ENCODE peak calls at places on chromosomes 6 and 20, in six cellular contexts. D is kidney, I is stomach, N is AG10803, F is fibroblast of pulmonary artery, W is H7. V is an unnamed sample.

GRCh38 chr20:50397058-50397457 is 113.1 kb upstream of the PTPN1 start:
- DNase-seq in W (no peak), D (no peak), F (no peak), N (no peak), I (no peak), V (no peak)

GRCh38 chr6:107185570-107185969 is 70.3 kb upstream of the BEND3 start:
- DNase-seq in F (peak; percentile 50), D (no peak), I (no peak), N (no peak), W (peak; percentile 50), V (no peak)

GRCh38 chr6:43113431-43114260 is 37.5 kb downstream of the PTK7 start:
- DNase-seq in W (peak; percentile 56), N (no peak), D (peak; percentile 70), I (no peak), F (no peak), V (no peak)

GRCh38 chr20:7627734-7628663 is 312.3 kb downstream of the HAO1 start:
- DNase-seq in F (peak; percentile 86), N (peak; percentile 62), W (no peak), I (no peak), D (no peak), V (no peak)

GRCh38 chr6:2871102-2871501 is 29.4 kb upstream of the SERPINB1 start:
- DNase-seq in F (peak; percentile 20), W (no peak), D (no peak), N (no peak), I (no peak), V (no peak)

GRCh38 chr6:10409766-10410209 is 5.1 kb downstream of the TFAP2A start:
- DNase-seq in N (no peak), W (peak; percentile 68), D (no peak), F (no peak), I (no peak), V (no peak)

GRCh38 chr6:46583081-46583480 is 69.5 kb downstream of the CYP39A1 start:
- DNase-seq in F (no peak), N (no peak), I (no peak), D (no peak), W (no peak), V (no peak)

GRCh38 chr6:128370072-128370471 is 150.3 kb downstream of the PTPRK start:
- DNase-seq in N (peak; percentile 56), D (no peak), F (peak; percentile 56), W (no peak), I (no peak), V (no peak)

GRCh38 chr20:19806806-19807691 is 49.0 kb downstream of the RIN2 start:
- DNase-seq in D (no peak), N (peak; percentile 44), F (peak; percentile 72), I (no peak), W (no peak), V (no peak)

GRCh38 chr20:10972219-10972860 is 298.5 kb upstream of the JAG1 start:
- DNase-seq in N (no peak), W (no peak), F (no peak), D (no peak), I (no peak), V (no peak)

GRCh38 chr6:43402819-43403218 is 24.5 kb upstream of the ABCC10 start:
- DNase-seq in I (no peak), F (no peak), W (no peak), D (no peak), N (no peak), V (no peak)

GRCh38 chr20:57384953-57385761 is 6.0 kb upstream of the RBM38 start:
- DNase-seq in F (no peak), D (peak; percentile 58), I (no peak), N (no peak), W (peak; percentile 13), V (no peak)

GRCh38 chr6:23659125-23659524 is 466.9 kb upstream of the NRSN1 start:
- DNase-seq in N (no peak), D (no peak), W (peak; percentile 30), I (no peak), F (peak; percentile 28), V (no peak)

GRCh38 chr6:170229851-170230519 is 60.9 kb downstream of the DLL1 start:
- DNase-seq in W (no peak), F (no peak), I (no peak), N (no peak), D (peak; percentile 51), V (no peak)

GRCh38 chr6:169976301-169977081 is 225.1 kb downstream of the ERMARD start:
- DNase-seq in F (no peak), N (no peak), D (peak; percentile 57), I (no peak), W (no peak), V (no peak)

GRCh38 chr6:117441824-117442264 is 16.1 kb upstream of the ROS1 start:
- DNase-seq in N (peak; percentile 87), F (peak; percentile 92), D (no peak), I (no peak), W (no peak), V (no peak)

GRCh38 chr6:133553652-133554051 is 312.5 kb downstream of the EYA4 start:
- DNase-seq in N (peak; percentile 66), F (peak; percentile 84), D (no peak), I (peak; percentile 54), W (peak; percentile 27), V (no peak)

GRCh38 chr20:4244700-4245485 is 229.5 kb upstream of the RNF24 start:
- DNase-seq in D (no peak), W (no peak), F (peak; percentile 39), I (peak; percentile 47), N (no peak), V (no peak)

GRCh38 chr6:149859368-149859767 is 4.8 kb downstream of the LRP11 start:
- DNase-seq in F (peak; percentile 84), W (no peak), N (no peak), I (no peak), D (no peak), V (no peak)

GRCh38 chr20:641516-641913 is 11.5 kb downstream of the SRXN1 start:
- DNase-seq in W (peak; percentile 83), N (no peak), F (no peak), I (no peak), D (no peak), V (no peak)

GRCh38 chr6:55794136-55794812 is 81.1 kb downstream of the BMP5 start:
- DNase-seq in N (peak; percentile 28), D (no peak), W (no peak), F (peak; percentile 45), I (no peak), V (no peak)

GRCh38 chr6:89895273-89895874 is 1.1 kb downstream of the GJA10 start:
- DNase-seq in N (peak; percentile 34), W (peak; percentile 69), I (no peak), D (no peak), F (peak; percentile 77), V (no peak)

GRCh38 chr6:45543298-45544235 is 165.8 kb upstream of the SUPT3H start:
- DNase-seq in D (no peak), W (no peak), I (no peak), N (peak; percentile 54), F (peak; percentile 69), V (no peak)

GRCh38 chr6:33144373-33144772 is 47.9 kb downstream of the COL11A2 start:
- DNase-seq in D (no peak), N (no peak), I (no peak), F (no peak), W (no peak), V (no peak)

GRCh38 chr6:87881342-87881895 is 166.2 kb upstream of the SPACA1 start:
- DNase-seq in D (no peak), I (no peak), W (no peak), F (no peak), N (no peak), V (no peak)

GRCh38 chr6:14567031-14567430 is 449.5 kb downstream of the CD83 start:
- DNase-seq in F (no peak), W (no peak), N (no peak), I (no peak), D (no peak), V (no peak)

DNA sequence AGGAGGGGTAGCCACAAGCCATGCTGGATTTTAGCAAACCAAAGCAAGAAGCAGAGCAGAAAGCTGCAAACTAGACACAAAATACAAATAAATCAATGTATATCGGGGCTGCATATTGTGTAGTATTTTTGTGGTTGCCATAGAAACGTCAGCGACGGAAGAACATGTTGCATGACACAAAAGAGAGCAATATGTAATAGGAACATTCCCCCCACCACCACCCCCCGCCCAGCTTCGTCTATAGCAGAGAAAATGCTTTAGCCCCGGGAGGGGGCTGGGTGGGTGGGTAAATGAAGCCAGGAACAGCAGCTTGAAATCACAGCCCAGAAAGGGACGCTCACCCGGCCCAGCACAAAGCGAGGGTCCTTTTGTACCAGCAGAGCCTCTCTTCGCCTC is 507 bp downstream of the AGPAT4 start:
- DNase-seq in I (no peak), N (peak; percentile 52), D (no peak), W (no peak), F (peak; percentile 66), V (no peak)
- H3K4me3 ChIP-seq in I (peak overlapping the region; percentile 57), N (peak overlapping the region; percentile 82), D (peak overlapping the region; percentile 53), W (peak overlapping the region; percentile 72), F (peak overlapping the region; percentile 83), V (peak overlapping the region; percentile 77)

GRCh38 chr6:122484760-122485159 is 13.2 kb upstream of the SERINC1 start:
- DNase-seq in N (no peak), D (no peak), I (no peak), F (no peak), W (no peak), V (no peak)

DNA sequence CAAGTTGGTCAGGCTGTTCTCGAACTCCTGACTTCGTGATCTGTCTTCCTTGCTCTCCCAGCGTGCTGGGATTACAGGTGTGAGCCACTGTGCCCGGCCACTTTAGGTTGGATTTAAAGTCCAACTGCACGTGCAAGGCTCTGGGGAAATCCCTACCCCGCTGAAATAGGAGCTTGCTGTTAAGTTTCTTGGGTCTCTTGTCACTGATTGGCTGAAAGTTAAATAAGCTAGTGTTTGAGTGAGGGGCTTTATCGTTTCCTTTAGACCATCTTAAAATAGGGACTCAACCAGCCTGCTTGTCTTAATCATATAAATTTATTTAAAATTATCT is 11.1 kb upstream of the SERINC1 start:
- DNase-seq in N (no peak), W (peak; percentile 36), D (no peak), F (no peak), I (no peak), V (no peak)
- H3K4me3 ChIP-seq in N (no peak overlapping the region), W (peak overlapping the region; percentile 78), D (no peak overlapping the region), F (no peak overlapping the region), I (no peak overlapping the region), V (no peak overlapping the region)

GRCh38 chr6:125988280-125988679 is 1.9 kb downstream of the TRMT11 start:
- DNase-seq in W (no peak), N (no peak), I (no peak), F (no peak), D (no peak), V (no peak)
- H3K4me3 ChIP-seq in W (no peak overlapping the region), N (no peak overlapping the region), I (no peak overlapping the region), F (no peak overlapping the region), D (peak overlapping the region; percentile 2), V (no peak overlapping the region)

GRCh38 chr6:111625511-111626331 is 20.0 kb upstream of the TRAF3IP2 start:
- DNase-seq in N (peak; percentile 58), W (no peak), F (peak; percentile 42), D (no peak), I (peak; percentile 50), V (no peak)
- H3K4me3 ChIP-seq in N (peak overlapping the region; percentile 44), W (no peak overlapping the region), F (no peak overlapping the region), D (no peak overlapping the region), I (peak overlapping the region; percentile 17), V (peak overlapping the region; percentile 65)

GRCh38 chr6:154447929-154448328 is 62.6 kb downstream of the CNKSR3 start:
- DNase-seq in W (no peak), F (peak; percentile 85), D (no peak), N (no peak), I (no peak), V (no peak)
- H3K4me3 ChIP-seq in W (no peak overlapping the region), F (peak overlapping the region; percentile 10), D (no peak overlapping the region), N (no peak overlapping the region), I (no peak overlapping the region), V (peak overlapping the region; percentile 52)

V was measured in thoracic aorta.